ENCODE peak calls at places on chromosomes 11 and 22, in five cellular contexts. M, X, D, I and V are unnamed samples.

GRCh38 chr22:45083659-45084305 is 74.0 kb upstream of the PHF21B start:
- DNase-seq in M (no peak), X (no peak), D (peak), I (peak), V (peak)

GRCh38 chr11:1692708-1693326 is 4.2 kb upstream of the KRTAP5-6 start:
- DNase-seq in M (no peak), X (no peak), D (no peak), I (no peak), V (no peak)

GRCh38 chr11:6320411-6321207 is at the start of gene CAVIN3:
- DNase-seq in M (peak), X (peak), D (peak), I (no peak), V (peak)

GRCh38 chr11:117396970-117397369 is 69.3 kb downstream of the CEP164 start:
- DNase-seq in M (no peak), X (no peak), D (no peak), I (no peak), V (no peak)

GRCh38 chr11:86069408-86070086 is 663 bp upstream of the PICALM start:
- DNase-seq in M (peak), X (peak), D (peak), I (peak), V (peak)

GRCh38 chr11:68028802-68029475 is 1.5 kb upstream of the NDUFS8 start:
- DNase-seq in M (no peak), X (peak), D (no peak), I (no peak), V (peak)

GRCh38 chr22:47115921-47116320 is 353.5 kb downstream of the TBC1D22A start:
- DNase-seq in M (no peak), X (no peak), D (no peak), I (no peak), V (no peak)

GRCh38 chr11:19512621-19513020 is 200.0 kb upstream of the NAV2 start:
- DNase-seq in M (no peak), X (no peak), D (no peak), I (no peak), V (no peak)

GRCh38 chr11:12259956-12260355 is 117.4 kb upstream of the PARVA start:
- DNase-seq in M (no peak), X (no peak), D (no peak), I (no peak), V (no peak)

GRCh38 chr22:39592104-39593060 is 21.8 kb downstream of the CACNA1I start:
- DNase-seq in M (no peak), X (peak), D (peak), I (peak), V (peak)

GRCh38 chr22:42964994-42965699 is 49.8 kb downstream of the PACSIN2 start:
- DNase-seq in M (no peak), X (no peak), D (no peak), I (no peak), V (no peak)

GRCh38 chr22:28012811-28013460 is 93.9 kb upstream of the PITPNB start:
- DNase-seq in M (no peak), X (no peak), D (no peak), I (no peak), V (peak)

GRCh38 chr11:46346886-46347636 is at the start of gene DGKZ:
- DNase-seq in M (peak), X (peak), D (peak), I (peak), V (peak)

GRCh38 chr11:71433648-71434450 is 14.3 kb downstream of the DHCR7 start:
- DNase-seq in M (no peak), X (peak), D (no peak), I (no peak), V (no peak)

GRCh38 chr22:50167689-50168489 is 2.6 kb upstream of the PANX2 start:
- DNase-seq in M (no peak), X (no peak), D (no peak), I (no peak), V (no peak)

GRCh38 chr11:90288207-90288821 is 65.5 kb upstream of the CHORDC1 start:
- DNase-seq in M (no peak), X (peak), D (peak), I (peak), V (peak)

GRCh38 chr11:93497575-93497974 is 45.6 kb downstream of the SMCO4 start:
- DNase-seq in M (no peak), X (no peak), D (no peak), I (no peak), V (no peak)

GRCh38 chr11:133935551-133935910 is 21.2 kb downstream of the IGSF9B start:
- DNase-seq in M (no peak), X (no peak), D (no peak), I (no peak), V (no peak)

GRCh38 chr11:120727752-120728151 is 216.2 kb downstream of the GRIK4 start:
- DNase-seq in M (no peak), X (no peak), D (no peak), I (no peak), V (no peak)

GRCh38 chr11:71436861-71437260 is 11.3 kb downstream of the DHCR7 start:
- DNase-seq in M (no peak), X (no peak), D (no peak), I (no peak), V (no peak)

GRCh38 chr11:121418625-121419114 is 33.4 kb upstream of the SORL1 start:
- DNase-seq in M (no peak), X (peak), D (no peak), I (no peak), V (no peak)

GRCh38 chr22:36218648-36219047 is 17.0 kb upstream of the APOL4 start:
- DNase-seq in M (no peak), X (no peak), D (no peak), I (no peak), V (no peak)

GRCh38 chr11:1307163-1307870 is 2.1 kb downstream of the TOLLIP start:
- DNase-seq in M (no peak), X (no peak), D (no peak), I (no peak), V (peak)

GRCh38 chr22:30609260-30610185 is 2.5 kb downstream of the TCN2 start:
- DNase-seq in M (peak), X (peak), D (peak), I (peak), V (peak)